ENCODE peak calls at places on chromosomes 16 and 17, in seven cellular contexts. D, O, L, V, E, P and Q are unnamed samples.

GRCh38 chr17:49817993-49818392 is 29.5 kb downstream of the KAT7 start:
- DNase-seq in V (no peak), P (no peak), L (no peak), D (no peak), O (no peak), E (no peak), Q (no peak)

GRCh38 chr17:64002658-64003525 is 4.7 kb downstream of the PRR29 start:
- DNase-seq in V (peak), O (no peak), E (no peak), D (no peak), L (no peak), P (no peak), Q (no peak)

GRCh38 chr17:70622382-70623260 is 453.3 kb downstream of the KCNJ2 start:
- DNase-seq in L (peak), D (peak), O (peak), P (peak), E (peak), V (peak), Q (peak)

GRCh38 chr16:12667909-12668308 is 135.8 kb downstream of the CPPED1 start:
- DNase-seq in P (no peak), O (no peak), L (no peak), V (no peak), D (no peak), E (no peak), Q (no peak)

GRCh38 chr17:78940708-78941107 is 15.5 kb upstream of the TIMP2 start:
- DNase-seq in P (peak), L (peak), E (peak), D (peak), O (no peak), V (peak), Q (no peak)

GRCh38 chr17:5198472-5198871 is 6.8 kb upstream of the ZNF594 start:
- DNase-seq in E (no peak), O (no peak), V (no peak), D (no peak), P (no peak), L (no peak), Q (no peak)

GRCh38 chr17:39212200-39212810 is 12.2 kb downstream of the RPL19 start:
- DNase-seq in E (no peak), P (no peak), O (no peak), D (no peak), L (no peak), V (peak), Q (no peak)

GRCh38 chr17:49260011-49260921 is 29.7 kb upstream of the PHOSPHO1 start:
- DNase-seq in D (peak), V (peak), P (peak), O (peak), E (peak), L (peak), Q (peak)

GRCh38 chr16:73323880-73324279 is 276.0 kb upstream of the ZFHX3 start:
- DNase-seq in O (no peak), E (no peak), V (no peak), D (no peak), L (no peak), P (no peak), Q (no peak)

GRCh38 chr17:39929657-39930407 is 2.3 kb downstream of the LRRC3C start:
- DNase-seq in L (no peak), E (peak), O (no peak), D (peak), V (no peak), P (peak), Q (no peak)

GRCh38 chr17:28897769-28898259 is 281 bp upstream of the FLOT2 start:
- DNase-seq in O (peak), L (no peak), D (no peak), V (no peak), E (no peak), P (no peak), Q (no peak)

GRCh38 chr16:30349695-30350094 is 5.4 kb downstream of the CD2BP2 start:
- DNase-seq in O (no peak), V (no peak), P (no peak), D (no peak), L (no peak), E (no peak), Q (no peak)

GRCh38 chr16:21088646-21089538 is 61.8 kb downstream of the DNAH3 start:
- DNase-seq in E (peak), O (no peak), P (no peak), L (peak), V (no peak), D (peak), Q (no peak)

GRCh38 chr17:7042507-7043194 is 1.2 kb downstream of the SLC16A11 start:
- DNase-seq in D (no peak), L (peak), O (no peak), V (peak), P (no peak), E (no peak), Q (peak)

GRCh38 chr17:65137076-65137935 is at the start of gene RGS9:
- DNase-seq in E (peak), L (peak), V (peak), P (peak), D (peak), O (peak), Q (peak)

GRCh38 chr17:10036511-10037061 is 131.5 kb upstream of the RCVRN start:
- DNase-seq in P (peak), V (no peak), E (no peak), D (no peak), L (no peak), O (no peak), Q (no peak)

GRCh38 chr16:77424841-77425604 is 9.8 kb downstream of the ADAMTS18 start:
- DNase-seq in D (no peak), L (no peak), O (peak), P (no peak), V (no peak), E (no peak), Q (no peak)

GRCh38 chr16:81533175-81533507 is 88.5 kb downstream of the CMIP start:
- DNase-seq in V (no peak), E (no peak), O (no peak), D (peak), L (no peak), P (no peak), Q (no peak)

GRCh38 chr16:77780378-77780837 is 8.0 kb upstream of the VAT1L start:
- DNase-seq in P (peak), D (peak), V (no peak), L (peak), E (peak), O (no peak), Q (no peak)

GRCh38 chr16:85637808-85638186 is 24.7 kb downstream of the GSE1 start:
- DNase-seq in V (no peak), O (no peak), P (no peak), E (no peak), L (no peak), D (no peak), Q (no peak)

GRCh38 chr17:30519707-30520106 is 42.5 kb downstream of the GOSR1 start:
- DNase-seq in O (no peak), L (peak), P (peak), V (no peak), D (peak), E (peak), Q (no peak)

GRCh38 chr16:87132361-87133014 is 184.7 kb downstream of the C16orf95 start:
- DNase-seq in V (no peak), E (peak), D (peak), O (peak), L (no peak), P (peak), Q (no peak)

GRCh38 chr16:1810536-1810935 is 16.1 kb downstream of the HAGH start:
- DNase-seq in P (no peak), O (no peak), L (no peak), D (no peak), V (no peak), E (no peak), Q (no peak)

GRCh38 chr16:1363501-1364041 is 11.8 kb downstream of the GNPTG start:
- DNase-seq in D (peak), E (peak), P (peak), V (peak), O (no peak), L (peak), Q (peak)

GRCh38 chr16:79642652-79643051 is 42.1 kb upstream of the MAF start:
- DNase-seq in V (no peak), L (no peak), P (no peak), E (no peak), D (no peak), O (no peak), Q (no peak)

GRCh38 chr16:79644977-79645667 is 44.6 kb upstream of the MAF start:
- DNase-seq in E (no peak), O (no peak), D (no peak), P (peak), L (peak), V (no peak), Q (no peak)

GRCh38 chr16:79648846-79649245 is 48.3 kb upstream of the MAF start:
- DNase-seq in E (no peak), V (no peak), P (no peak), D (no peak), L (no peak), O (no peak), Q (no peak)

GRCh38 chr16:79647586-79647985 is 47.0 kb upstream of the MAF start:
- DNase-seq in E (no peak), P (no peak), D (no peak), L (no peak), O (no peak), V (no peak), Q (no peak)

DNA sequence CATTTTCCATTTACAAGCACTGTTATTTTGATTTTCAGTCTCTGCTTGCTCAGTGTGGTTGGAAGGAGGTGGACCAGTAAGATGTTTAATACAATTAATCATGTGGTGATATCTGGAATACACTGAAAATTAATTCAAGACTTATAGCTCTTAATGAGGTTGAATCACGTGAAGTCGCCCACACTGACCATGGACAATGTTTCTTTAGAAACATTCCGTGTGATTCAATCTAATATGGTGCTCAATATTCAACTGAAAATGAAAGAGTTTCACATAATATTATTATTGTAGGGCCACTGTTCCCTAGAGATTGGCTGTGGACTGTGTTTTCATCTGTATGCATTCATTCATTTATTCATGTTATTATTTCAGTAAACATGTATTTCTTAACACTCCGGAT is 45.2 kb upstream of the MAF start:
- DNase-seq in P (no peak), L (no peak), D (no peak), E (no peak), O (no peak), V (no peak), Q (no peak)
- H2BK120ac ChIP-seq in P (no peak), L (no peak), D (no peak), E (no peak), O (no peak), V (no peak), Q (no peak)

GRCh38 chr17:77825621-77826020 is 132.9 kb upstream of the TNRC6C start:
- DNase-seq in L (no peak), D (no peak), E (no peak), O (no peak), P (no peak), V (no peak), Q (no peak)
- H2BK120ac ChIP-seq in L (no peak), D (no peak), E (no peak), O (no peak), P (no peak), V (no peak), Q (no peak)

DNA sequence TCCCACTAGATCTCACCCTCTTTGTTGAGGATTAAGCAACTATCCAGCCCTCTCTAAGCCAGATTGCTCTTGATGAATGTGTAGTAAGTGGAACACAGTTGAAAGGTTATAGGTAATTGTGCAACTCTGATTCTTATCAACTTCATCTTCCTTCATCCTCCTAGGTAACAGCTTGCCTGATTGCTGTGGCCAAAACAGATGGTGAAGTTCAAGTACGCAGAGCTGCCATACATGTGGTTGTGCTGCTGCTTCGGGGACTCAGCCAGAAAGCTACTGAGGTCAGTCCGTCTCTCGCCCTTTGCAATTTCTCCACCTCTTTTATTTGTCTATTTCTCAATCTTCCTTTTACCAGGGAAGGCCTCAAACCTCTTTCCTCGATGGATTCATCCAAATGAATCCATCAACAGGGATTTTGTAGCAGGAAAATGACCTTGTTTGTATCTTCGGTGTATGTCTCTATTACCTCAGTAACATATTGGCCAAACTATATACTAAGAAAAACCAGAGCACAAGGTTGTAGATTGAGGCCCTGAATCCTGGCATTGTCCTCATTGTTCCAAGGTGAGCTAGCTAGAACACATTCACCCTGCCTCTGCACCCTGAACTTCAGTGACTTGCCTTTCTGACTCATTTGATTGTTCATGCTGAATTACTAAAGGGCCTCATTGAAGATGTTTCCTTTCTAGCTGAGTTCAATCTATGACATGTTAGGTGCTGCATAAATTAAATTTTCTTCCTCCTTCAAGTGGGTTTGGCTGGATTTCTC is 65.1 kb upstream of the HAS3 start:
- DNase-seq in O (no peak), V (no peak), D (peak), E (peak), L (no peak), P (peak), Q (no peak)
- H2BK120ac ChIP-seq in O (no peak), V (no peak), D (peak), E (no peak), L (no peak), P (no peak), Q (no peak)

GRCh38 chr17:35895602-35896001 is 15.4 kb upstream of the CCL5 start:
- DNase-seq in V (no peak), O (no peak), E (peak), L (no peak), P (peak), D (peak), Q (no peak)
- H2BK120ac ChIP-seq in V (no peak), O (no peak), E (no peak), L (no peak), P (no peak), D (no peak), Q (no peak)

GRCh38 chr17:13523164-13523563 is 78.6 kb downstream of the HS3ST3A1 start:
- DNase-seq in L (no peak), D (no peak), P (no peak), O (no peak), V (no peak), E (no peak), Q (no peak)

GRCh38 chr17:13520899-13521572 is 80.7 kb downstream of the HS3ST3A1 start:
- DNase-seq in L (no peak), P (no peak), O (no peak), D (peak), V (no peak), E (no peak), Q (no peak)

GRCh38 chr17:13522749-13523148 is 79.0 kb downstream of the HS3ST3A1 start:
- DNase-seq in D (no peak), O (no peak), L (no peak), V (no peak), P (no peak), E (no peak), Q (no peak)

GRCh38 chr17:13521784-13522183 is 79.9 kb downstream of the HS3ST3A1 start:
- DNase-seq in O (no peak), D (no peak), L (no peak), E (no peak), V (no peak), P (no peak), Q (no peak)

DNA sequence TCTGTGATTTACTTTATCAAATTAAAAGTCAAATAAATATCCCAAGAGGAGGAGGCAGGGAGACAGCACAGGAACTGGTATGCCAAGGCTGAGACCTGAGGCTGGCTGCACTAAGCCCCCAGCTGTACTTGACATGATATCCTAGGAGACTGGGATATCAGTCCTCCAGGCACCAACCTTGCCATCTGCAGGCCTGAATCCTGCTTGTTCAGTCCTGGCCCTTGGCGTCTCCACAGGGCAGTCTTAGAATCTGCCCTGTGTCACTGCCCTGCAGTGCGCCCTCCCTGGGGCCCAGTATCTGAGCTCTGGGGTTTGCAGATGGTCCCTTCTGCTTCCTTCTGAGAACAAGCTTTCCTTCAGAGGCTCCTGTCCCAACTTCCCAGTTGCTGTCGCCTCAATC is 75.9 kb downstream of the HS3ST3A1 start:
- DNase-seq in P (no peak), D (no peak), E (no peak), V (no peak), O (no peak), L (no peak), Q (no peak)
- H2BK120ac ChIP-seq in P (no peak), D (no peak), E (no peak), V (no peak), O (no peak), L (no peak), Q (no peak)

GRCh38 chr17:21079196-21079595 is 36.4 kb upstream of the USP22 start:
- DNase-seq in E (no peak), O (no peak), D (no peak), L (no peak), V (no peak), P (no peak), Q (no peak)
- H2BK120ac ChIP-seq in E (no peak), O (no peak), D (no peak), L (no peak), V (no peak), P (no peak), Q (no peak)

DNA sequence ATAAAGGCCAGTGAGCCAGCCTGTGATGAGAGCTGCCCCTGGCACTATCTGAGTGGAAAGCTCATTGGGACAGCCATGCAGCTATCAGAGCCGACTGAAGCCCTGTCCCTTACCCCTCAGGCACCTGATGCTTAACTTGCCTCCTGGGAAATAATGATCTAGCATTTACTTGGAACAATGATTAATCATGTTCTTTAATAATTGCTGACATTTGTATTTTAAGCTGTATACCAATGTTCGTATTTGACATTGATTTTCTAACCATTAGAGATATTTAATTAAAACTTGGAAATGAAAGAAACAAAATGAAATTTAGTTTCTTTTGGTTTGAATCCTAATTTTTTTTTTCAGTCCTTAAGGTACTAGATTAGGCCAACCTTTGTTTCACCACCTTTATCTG is 10.5 kb downstream of the PDP2 start:
- DNase-seq in D (no peak), V (no peak), L (no peak), P (no peak), O (no peak), E (no peak), Q (no peak)
- H2BK120ac ChIP-seq in D (no peak), V (no peak), L (no peak), P (no peak), O (no peak), E (no peak), Q (no peak)